ENCODE peak calls at places on chromosome 22, in seven cellular contexts. K, U, E, Q, H, V and Y are unnamed samples. For H3K4me1, the result is how much of the 10 kb centered on the place peaks cover.

GRCh38 chr22:21568207-21569075 is 927 bp downstream of the UBE2L3 start:
- DNase-seq in K (no peak), U (no peak), E (peak), Q (no peak), H (peak), V (peak), Y (no peak)

GRCh38 chr22:37262346-37262745 is 18.3 kb upstream of the RAC2 start:
- DNase-seq in K (no peak), U (no peak), E (no peak), Q (no peak), H (no peak), V (peak), Y (peak)

GRCh38 chr22:22710719-22711531 is 66.5 kb downstream of the GGTLC2 start:
- DNase-seq in K (peak), U (peak), E (no peak), Q (peak), H (peak), V (peak), Y (peak)

GRCh38 chr22:22882033-22882717 is 5.4 kb upstream of the IGLL5 start:
- DNase-seq in K (peak), U (no peak), E (no peak), Q (no peak), H (no peak), V (peak), Y (no peak)

GRCh38 chr22:23815781-23816551 is 22.8 kb downstream of the DERL3 start:
- DNase-seq in K (no peak), U (no peak), E (no peak), Q (no peak), H (no peak), V (no peak), Y (peak)

GRCh38 chr22:48923909-48924475 is 903.7 kb downstream of the BRD1 start:
- DNase-seq in K (no peak), U (no peak), E (no peak), Q (no peak), H (no peak), V (no peak), Y (no peak)

GRCh38 chr22:21842946-21843345 is 24.5 kb downstream of the MAPK1 start:
- DNase-seq in K (no peak), U (no peak), E (no peak), Q (no peak), H (no peak), V (no peak), Y (no peak)

GRCh38 chr22:22689621-22690345 is 45.4 kb downstream of the GGTLC2 start:
- DNase-seq in K (no peak), U (no peak), E (no peak), Q (no peak), H (no peak), V (no peak), Y (no peak)

GRCh38 chr22:24330636-24331035 is 60.0 kb downstream of the SPECC1L start:
- DNase-seq in K (peak), U (no peak), E (no peak), Q (no peak), H (no peak), V (no peak), Y (no peak)

GRCh38 chr22:48778308-48779195 is 1049.1 kb downstream of the BRD1 start:
- DNase-seq in K (no peak), U (no peak), E (no peak), Q (no peak), H (no peak), V (peak), Y (no peak)

GRCh38 chr22:42282943-42283287 is 12.5 kb upstream of the TCF20 start:
- DNase-seq in K (no peak), U (no peak), E (no peak), Q (no peak), H (no peak), V (no peak), Y (no peak)

DNA sequence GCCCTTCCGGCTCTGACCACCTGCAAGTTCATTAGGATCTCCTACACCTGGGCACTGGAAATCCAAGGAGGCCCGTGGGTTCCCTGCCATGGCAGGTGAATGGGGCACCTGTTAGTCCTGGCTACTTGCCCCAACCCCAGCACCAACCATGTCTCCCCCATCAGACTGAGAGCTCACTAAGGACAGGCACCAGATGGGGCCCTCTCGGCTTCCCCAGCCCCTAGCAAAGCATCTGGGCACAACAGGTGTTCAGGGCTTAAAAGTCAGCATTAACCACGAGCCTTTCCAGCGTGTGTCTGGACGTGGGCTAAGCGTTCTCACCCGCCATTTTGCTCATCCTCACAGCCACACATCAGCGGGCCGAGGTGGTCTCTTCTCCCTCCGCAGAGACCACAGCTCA is 2.2 kb downstream of the SULT4A1 start:
- DNase-seq in K (no peak), U (no peak), E (no peak), Q (no peak), H (no peak), V (peak), Y (no peak)
- TF ChIP-seq CTCF in K (no peak), U (no peak), E (no peak), Q (no peak), H (no peak), V (no peak), Y (no peak)

GRCh38 chr22:44089717-44090570 is 65.8 kb downstream of the PARVB start:
- DNase-seq in K (no peak), U (no peak), E (no peak), Q (no peak), H (no peak), V (no peak), Y (no peak)

GRCh38 chr22:44088976-44089570 is 65.0 kb downstream of the PARVB start:
- DNase-seq in K (no peak), U (no peak), E (no peak), Q (peak), H (no peak), V (no peak), Y (no peak)

GRCh38 chr22:44084044-44084772 is 60.1 kb downstream of the PARVB start:
- DNase-seq in K (no peak), U (no peak), E (no peak), Q (no peak), H (no peak), V (no peak), Y (no peak)

GRCh38 chr22:44085743-44086741 is 61.9 kb downstream of the PARVB start:
- DNase-seq in K (peak), U (peak), E (peak), Q (peak), H (no peak), V (peak), Y (peak)

DNA sequence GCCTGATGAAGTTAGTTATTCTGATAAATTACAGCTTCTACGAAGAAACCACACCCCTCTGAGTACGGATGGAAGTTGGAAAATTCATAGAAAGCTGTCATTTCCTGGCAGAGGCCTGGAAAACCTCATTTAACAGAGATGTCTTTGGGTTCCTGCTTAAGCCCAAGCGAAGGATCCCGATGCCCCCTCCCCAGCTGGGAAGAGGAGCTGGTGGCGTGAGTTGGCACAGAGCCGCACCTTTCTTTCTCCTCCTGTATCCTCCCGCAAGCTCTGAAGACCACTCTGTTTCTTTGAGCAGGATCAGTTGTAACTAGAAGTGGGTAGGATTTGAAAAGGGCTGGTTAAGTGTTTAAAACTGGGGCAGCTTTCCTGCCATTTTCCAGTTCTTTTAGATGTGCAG is 62.7 kb downstream of the PARVB start:
- DNase-seq in K (no peak), U (no peak), E (no peak), Q (no peak), H (no peak), V (no peak), Y (no peak)
- H3K4me1 ChIP-seq in K (under half), U (under half), E (under half), Q (under half), H (under half), V (under half), Y (under half)

DNA sequence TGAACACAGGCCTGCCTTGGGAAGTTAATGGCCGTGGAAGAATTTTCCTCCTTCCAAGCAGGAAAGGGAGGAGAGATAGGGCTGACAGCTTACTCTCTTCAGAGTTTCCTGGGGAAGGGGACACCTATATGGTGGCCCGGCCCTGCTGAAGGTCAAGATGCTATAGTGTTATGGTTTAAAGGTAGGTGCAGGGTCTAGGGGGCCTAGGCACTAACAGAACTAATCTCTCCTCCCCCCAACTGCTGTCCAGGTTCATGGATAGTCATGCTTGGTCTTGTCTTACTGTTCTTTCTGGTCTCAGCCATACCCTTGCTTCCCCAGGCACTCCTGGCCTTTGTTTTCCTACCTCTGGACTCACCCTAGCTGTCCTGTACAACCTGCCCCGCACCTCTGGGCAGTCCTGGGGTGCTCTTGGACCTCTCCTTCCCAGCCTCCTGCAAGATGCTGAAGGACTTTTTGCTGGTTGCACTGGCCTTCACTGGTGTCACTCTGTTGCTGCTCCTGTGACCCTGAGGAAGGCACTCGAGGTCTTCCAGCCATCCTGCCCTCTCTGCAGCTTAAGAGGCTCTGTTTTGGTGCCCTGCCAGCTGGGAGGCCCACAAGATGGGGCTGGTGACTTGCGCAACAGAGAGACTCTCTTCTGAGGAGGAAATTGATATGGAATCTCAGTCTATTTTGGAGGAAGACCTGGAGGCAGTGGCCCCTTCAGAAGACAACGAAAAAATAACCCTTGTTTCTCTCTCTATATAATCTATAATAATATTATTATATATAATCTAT is 17.9 kb downstream of the SEC14L3 start:
- DNase-seq in K (no peak), U (no peak), E (peak), Q (no peak), H (no peak), V (peak), Y (peak)
- TF ChIP-seq CTCF in K (no peak), U (no peak), E (no peak), Q (no peak), H (no peak), V (peak), Y (no peak)

GRCh38 chr22:25390297-25391240 is 171.1 kb downstream of the CRYBB2 start:
- DNase-seq in K (no peak), U (no peak), E (no peak), Q (no peak), H (no peak), V (no peak), Y (no peak)

GRCh38 chr22:25388415-25388814 is 169.0 kb downstream of the CRYBB2 start:
- DNase-seq in K (no peak), U (no peak), E (no peak), Q (no peak), H (no peak), V (no peak), Y (no peak)

GRCh38 chr22:25386538-25386884 is 167.1 kb downstream of the CRYBB2 start:
- DNase-seq in K (no peak), U (no peak), E (no peak), Q (no peak), H (no peak), V (no peak), Y (no peak)

GRCh38 chr22:25388866-25389540 is 169.6 kb downstream of the CRYBB2 start:
- DNase-seq in K (no peak), U (no peak), E (no peak), Q (no peak), H (no peak), V (no peak), Y (no peak)

GRCh38 chr22:25389541-25389919 is 170.1 kb downstream of the CRYBB2 start:
- DNase-seq in K (no peak), U (no peak), E (no peak), Q (no peak), H (no peak), V (no peak), Y (no peak)
- H3K4me1 ChIP-seq in K (under half), U (under half), E (under half), Q (under half), H (under half), V (under half), Y (under half)

DNA sequence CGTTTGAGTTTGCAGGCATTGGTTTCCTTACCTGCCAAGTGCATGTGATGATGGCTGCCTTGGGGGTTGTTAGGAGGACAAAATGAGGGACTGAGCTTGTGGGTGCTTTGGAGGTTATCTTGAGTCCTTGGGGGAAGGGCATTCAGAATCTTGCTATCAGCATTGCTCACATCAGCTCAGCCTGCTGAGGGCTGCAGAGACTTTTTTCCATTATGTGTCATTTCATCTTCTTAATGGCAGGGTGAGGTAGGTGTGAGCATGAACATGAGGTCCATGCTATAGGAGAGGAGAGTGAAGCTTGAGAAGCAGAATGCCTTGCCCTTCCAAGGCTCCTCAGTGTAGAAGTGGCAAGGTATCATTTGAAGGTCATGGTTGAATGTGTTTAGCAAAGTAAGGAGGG is 112.3 kb downstream of the MIAT start:
- DNase-seq in K (no peak), U (no peak), E (no peak), Q (no peak), H (no peak), V (no peak), Y (no peak)
- TF ChIP-seq CTCF in K (no peak), U (no peak), E (no peak), Q (no peak), H (no peak), V (no peak), Y (no peak)

GRCh38 chr22:28884754-28885375 is 1.5 kb downstream of the ZNRF3 start:
- DNase-seq in K (peak), U (no peak), E (no peak), Q (no peak), H (no peak), V (no peak), Y (no peak)
- H3K4me1 ChIP-seq in K (under half), U (under half), E (under half), Q (under half), H (under half), V (under half), Y (under half)

GRCh38 chr22:44151661-44152060 is 29.1 kb upstream of the PARVG start:
- DNase-seq in K (peak), U (no peak), E (no peak), Q (no peak), H (no peak), V (no peak), Y (no peak)

GRCh38 chr22:44145544-44145943 is 35.2 kb upstream of the PARVG start:
- DNase-seq in K (no peak), U (no peak), E (peak), Q (no peak), H (no peak), V (no peak), Y (no peak)

GRCh38 chr22:44146088-44146861 is 34.5 kb upstream of the PARVG start:
- DNase-seq in K (no peak), U (no peak), E (no peak), Q (no peak), H (no peak), V (peak), Y (no peak)

GRCh38 chr22:44147036-44147645 is 33.6 kb upstream of the PARVG start:
- DNase-seq in K (no peak), U (no peak), E (no peak), Q (no peak), H (no peak), V (no peak), Y (no peak)

DNA sequence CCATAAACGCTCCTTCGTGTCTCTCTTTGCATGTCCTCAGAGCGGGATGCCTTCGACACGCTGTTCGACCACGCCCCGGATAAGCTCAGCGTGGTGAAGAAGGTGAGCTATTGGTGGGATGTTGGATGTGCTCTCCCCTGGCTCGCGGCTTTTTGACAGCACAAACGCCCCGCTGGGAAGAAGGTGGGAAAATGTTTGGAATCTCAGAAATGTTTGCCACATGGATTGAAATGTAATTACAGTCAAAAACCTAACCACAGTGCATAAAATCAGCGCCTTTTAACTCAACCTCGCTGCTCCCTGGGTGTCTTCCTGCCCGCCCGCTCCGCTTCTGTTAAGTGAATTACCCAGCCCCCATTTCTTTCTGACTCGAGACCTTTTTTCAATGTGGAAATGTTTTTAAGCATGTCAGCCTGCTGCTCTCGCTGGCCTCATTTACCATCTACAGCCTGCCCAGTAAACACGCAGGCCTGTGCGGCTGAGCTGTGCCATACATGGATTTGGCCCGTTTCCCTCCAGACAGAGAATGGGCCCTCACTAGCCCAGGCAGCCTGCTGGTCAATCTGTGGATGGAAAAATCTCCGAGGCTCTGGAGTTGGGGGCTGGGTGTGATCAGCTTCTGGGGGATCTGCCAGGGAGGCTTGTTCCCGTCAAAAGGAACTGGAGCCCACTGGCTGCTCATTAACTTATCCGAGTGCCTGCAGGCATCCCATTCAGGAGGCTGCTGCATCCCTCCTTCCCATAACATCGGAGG is 32.7 kb upstream of the PARVG start:
- DNase-seq in K (no peak), U (no peak), E (peak), Q (no peak), H (no peak), V (peak), Y (no peak)
- TF ChIP-seq CTCF in K (no peak), U (no peak), E (no peak), Q (no peak), H (no peak), V (no peak), Y (no peak)

GRCh38 chr22:50309601-50309991 is 2.1 kb upstream of the PLXNB2 start:
- DNase-seq in K (no peak), U (no peak), E (no peak), Q (no peak), H (no peak), V (no peak), Y (no peak)

GRCh38 chr22:50311606-50312351 is 4.3 kb upstream of the PLXNB2 start:
- DNase-seq in K (no peak), U (no peak), E (no peak), Q (no peak), H (no peak), V (no peak), Y (peak)

GRCh38 chr22:50308986-50309600 is 1.6 kb upstream of the PLXNB2 start:
- DNase-seq in K (no peak), U (no peak), E (no peak), Q (no peak), H (no peak), V (no peak), Y (no peak)

GRCh38 chr22:50310949-50311444 is 3.6 kb upstream of the PLXNB2 start:
- DNase-seq in K (no peak), U (no peak), E (no peak), Q (no peak), H (no peak), V (peak), Y (peak)

GRCh38 chr22:50310209-50310722 is 2.8 kb upstream of the PLXNB2 start:
- DNase-seq in K (no peak), U (no peak), E (no peak), Q (no peak), H (no peak), V (no peak), Y (peak)
- H3K4me1 ChIP-seq in K (under half), U (under half), E (under half), Q (under half), H (under half), V (under half), Y (half or more)

GRCh38 chr22:35839811-35840739 is 122.4 kb downstream of the APOL5 start:
- DNase-seq in K (peak), U (peak), E (peak), Q (peak), H (peak), V (peak), Y (peak)
- TF ChIP-seq CTCF in K (no peak), U (no peak), E (no peak), Q (no peak), H (no peak), V (no peak), Y (no peak)